ENCODE peak calls at places on chromosome 13, in six cellular contexts. B is AG08396; Q is fibroblast of lung; V is NCI-H2029 treated with DMSO at 0.1 percent for 48 hours; U is activated CD4-positive, alpha-beta T cell treated with anti-CD3 and anti-CD28 coated beads, Interleukin-2, amount 50 U/mL, for 24 hours; P is PC-3. W is an unnamed sample.

GRCh38 chr13:32246468-32246867 is 68.7 kb downstream of the ZAR1L start:
- DNase-seq in B (peak), Q (peak), P (peak), V (no peak), U (peak), W (peak)

GRCh38 chr13:95137096-95137495 is 164.2 kb downstream of the ABCC4 start:
- DNase-seq in Q (no peak), B (no peak), U (no peak), V (no peak), P (peak), W (peak)

GRCh38 chr13:99971576-99972189 is at the start of gene ZIC5:
- DNase-seq in P (no peak), Q (no peak), B (no peak), U (no peak), V (no peak), W (no peak)

GRCh38 chr13:56335775-56336174 is 804.9 kb upstream of the PRR20A start:
- DNase-seq in V (no peak), Q (no peak), U (no peak), B (no peak), P (no peak), W (no peak)

GRCh38 chr13:23087884-23088283 is 92.9 kb upstream of the SGCG start:
- DNase-seq in B (peak), U (no peak), Q (peak), P (peak), V (peak), W (peak)

GRCh38 chr13:71751074-71751473 is 115.9 kb downstream of the DACH1 start:
- DNase-seq in P (no peak), Q (peak), B (no peak), U (no peak), V (no peak), W (no peak)

GRCh38 chr13:57409656-57410055 is 221.9 kb upstream of the PCDH17 start:
- DNase-seq in U (no peak), B (no peak), P (no peak), V (no peak), Q (no peak), W (no peak)

GRCh38 chr13:76953921-76954320 is 5.6 kb downstream of the ACOD1 start:
- DNase-seq in B (no peak), P (no peak), Q (no peak), V (no peak), U (no peak), W (no peak)

GRCh38 chr13:87535911-87536310 is 135.3 kb upstream of the SLITRK5 start:
- DNase-seq in U (no peak), V (no peak), Q (no peak), B (no peak), P (peak), W (no peak)

GRCh38 chr13:107020393-107020792 is 452.5 kb upstream of the ARGLU1 start:
- DNase-seq in P (no peak), V (no peak), U (no peak), B (no peak), Q (no peak), W (peak)

GRCh38 chr13:50543767-50544166 is 299.7 kb downstream of the DLEU7 start:
- DNase-seq in Q (peak), B (peak), V (no peak), U (no peak), P (peak), W (peak)

GRCh38 chr13:106212436-106213010 is 322.9 kb downstream of the EFNB2 start:
- DNase-seq in B (peak), V (no peak), Q (peak), U (no peak), P (no peak), W (no peak)

GRCh38 chr13:42041684-42042035 is 6.8 kb upstream of the DGKH start:
- DNase-seq in U (no peak), B (peak), P (peak), V (no peak), Q (peak), W (peak)

GRCh38 chr13:24854311-24854710 is 90.3 kb downstream of the RNF17 start:
- DNase-seq in P (no peak), B (no peak), Q (peak), U (no peak), V (no peak), W (no peak)

GRCh38 chr13:22134261-22134660 is 463.4 kb downstream of the FGF9 start:
- DNase-seq in U (no peak), Q (peak), P (no peak), B (no peak), V (no peak), W (no peak)

GRCh38 chr13:19154843-19155242 is 26.8 kb downstream of the TUBA3C start:
- DNase-seq in Q (no peak), V (no peak), B (no peak), P (no peak), U (no peak), W (no peak)

GRCh38 chr13:25738797-25739196 is 313.0 kb downstream of the SHISA2 start:
- DNase-seq in U (no peak), V (no peak), Q (no peak), P (no peak), B (no peak), W (no peak)

GRCh38 chr13:79936368-79937136 is 404.4 kb downstream of the SPRY2 start:
- DNase-seq in P (peak), V (no peak), U (no peak), B (peak), Q (peak), W (peak)

GRCh38 chr13:30308548-30308947 is 1.2 kb upstream of the KATNAL1 start:
- DNase-seq in B (peak), U (no peak), V (no peak), P (no peak), Q (peak), W (peak)

GRCh38 chr13:25347156-25347555 is 24.6 kb upstream of the ATP8A2 start:
- DNase-seq in V (no peak), P (no peak), U (no peak), B (no peak), Q (no peak), W (peak)

GRCh38 chr13:45825124-45825650 is 26.4 kb downstream of the SIAH3 start:
- DNase-seq in P (no peak), B (no peak), Q (no peak), U (no peak), V (no peak), W (no peak)

GRCh38 chr13:25980255-25980654 is 71.6 kb downstream of the SHISA2 start:
- DNase-seq in B (no peak), U (no peak), P (peak), Q (peak), V (peak), W (peak)

GRCh38 chr13:58324130-58324529 is 692.6 kb downstream of the PCDH17 start:
- DNase-seq in U (no peak), P (no peak), V (no peak), Q (peak), B (no peak), W (no peak)

GRCh38 chr13:44474122-44474910 is 100.7 kb downstream of the SERP2 start:
- DNase-seq in V (no peak), U (no peak), P (peak), Q (peak), B (no peak), W (peak)

GRCh38 chr13:59450218-59450617 is 713.5 kb downstream of the DIAPH3 start:
- DNase-seq in Q (no peak), U (no peak), V (no peak), P (no peak), B (no peak), W (no peak)

GRCh38 chr13:112871742-112872141 is 97.3 kb upstream of the MCF2L start:
- DNase-seq in U (no peak), Q (no peak), P (no peak), B (no peak), V (no peak), W (no peak)

GRCh38 chr13:78420814-78421213 is 182.5 kb downstream of the POU4F1 start:
- DNase-seq in Q (no peak), P (no peak), B (no peak), V (no peak), U (no peak), W (no peak)

GRCh38 chr13:49627831-49628652 is at the start of gene ARL11:
- DNase-seq in Q (no peak), V (no peak), U (peak), B (no peak), P (no peak), W (no peak)

GRCh38 chr13:70375718-70376117 is 267.5 kb upstream of the KLHL1 start:
- DNase-seq in V (no peak), B (no peak), Q (no peak), P (no peak), U (no peak), W (no peak)

W was measured in M059J.